ENCODE peak calls at places on chromosomes 7 and 10, in nine cellular contexts. L is A673, I is heart left ventricle, V is ovary, R is WERI-Rb-1, O is neural progenitor cell, Q is SK-N-SH, U is Panc1, T is cardiac muscle cell. A is an unnamed sample.

GRCh38 chr10:98338896-98339295 is 70.9 kb upstream of the LOXL4 start:
- DNase-seq in T (peak; percentile 16), I (no peak), Q (no peak), R (no peak), O (no peak), U (no peak), V (no peak), L (no peak), A (no peak)

GRCh38 chr10:86511027-86511865 is 10.3 kb downstream of the WAPL start:
- DNase-seq in Q (no peak), V (no peak), U (no peak), R (no peak), I (no peak), T (no peak), L (no peak), O (no peak), A (no peak)

GRCh38 chr10:119420950-119421875 is 121.3 kb downstream of the RGS10 start:
- DNase-seq in O (no peak), V (peak; percentile 16), L (no peak), U (no peak), R (no peak), Q (no peak), I (peak; percentile 70), T (no peak), A (no peak)

GRCh38 chr10:33487014-33487776 is 152.7 kb upstream of the NRP1 start:
- DNase-seq in U (no peak), R (no peak), I (no peak), O (peak; percentile 8), L (peak; percentile 4), T (peak; percentile 31), Q (no peak), V (no peak), A (no peak)

GRCh38 chr7:120973849-120974248 is 14.7 kb upstream of the CPED1 start:
- DNase-seq in Q (no peak), U (no peak), O (no peak), V (no peak), R (no peak), T (peak; percentile 11), L (no peak), I (no peak), A (no peak)

GRCh38 chr10:29069952-29070351 is 218.9 kb upstream of the LYZL1 start:
- DNase-seq in U (no peak), R (no peak), V (no peak), O (no peak), I (no peak), L (no peak), T (no peak), Q (no peak), A (no peak)

GRCh38 chr10:373516-374309 is 238.5 kb downstream of the ZMYND11 start:
- DNase-seq in Q (peak; percentile 56), R (no peak), V (no peak), I (no peak), U (no peak), T (peak; percentile 68), O (peak; percentile 60), L (peak; percentile 39), A (peak; percentile 44)

GRCh38 chr7:84194484-84195260 is at the start of gene SEMA3A:
- DNase-seq in Q (peak; percentile 55), O (peak; percentile 88), T (peak; percentile 80), L (peak; percentile 81), U (no peak), V (no peak), I (no peak), R (peak; percentile 63), A (no peak)

GRCh38 chr10:5043716-5044115 is 40.1 kb upstream of the AKR1C2 start:
- DNase-seq in T (peak; percentile 69), V (no peak), R (no peak), U (no peak), O (no peak), Q (no peak), L (peak; percentile 48), I (no peak), A (no peak)

GRCh38 chr7:159088016-159088865 is 56.4 kb downstream of the VIPR2 start:
- DNase-seq in T (no peak), I (no peak), L (no peak), O (no peak), U (no peak), R (peak; percentile 4), Q (no peak), V (no peak), A (no peak)

GRCh38 chr7:159083698-159084068 is 61.0 kb downstream of the VIPR2 start:
- DNase-seq in O (no peak), Q (no peak), R (no peak), U (no peak), I (peak; percentile 23), T (no peak), L (no peak), V (no peak), A (no peak)

GRCh38 chr7:159086301-159086925 is 58.3 kb downstream of the VIPR2 start:
- DNase-seq in L (no peak), T (no peak), O (no peak), Q (no peak), R (no peak), V (no peak), I (peak; percentile 35), U (no peak), A (no peak)

GRCh38 chr7:159083001-159083697 is 61.5 kb downstream of the VIPR2 start:
- DNase-seq in O (no peak), U (no peak), V (no peak), T (no peak), R (no peak), L (no peak), Q (no peak), I (peak; percentile 61), A (no peak)

DNA sequence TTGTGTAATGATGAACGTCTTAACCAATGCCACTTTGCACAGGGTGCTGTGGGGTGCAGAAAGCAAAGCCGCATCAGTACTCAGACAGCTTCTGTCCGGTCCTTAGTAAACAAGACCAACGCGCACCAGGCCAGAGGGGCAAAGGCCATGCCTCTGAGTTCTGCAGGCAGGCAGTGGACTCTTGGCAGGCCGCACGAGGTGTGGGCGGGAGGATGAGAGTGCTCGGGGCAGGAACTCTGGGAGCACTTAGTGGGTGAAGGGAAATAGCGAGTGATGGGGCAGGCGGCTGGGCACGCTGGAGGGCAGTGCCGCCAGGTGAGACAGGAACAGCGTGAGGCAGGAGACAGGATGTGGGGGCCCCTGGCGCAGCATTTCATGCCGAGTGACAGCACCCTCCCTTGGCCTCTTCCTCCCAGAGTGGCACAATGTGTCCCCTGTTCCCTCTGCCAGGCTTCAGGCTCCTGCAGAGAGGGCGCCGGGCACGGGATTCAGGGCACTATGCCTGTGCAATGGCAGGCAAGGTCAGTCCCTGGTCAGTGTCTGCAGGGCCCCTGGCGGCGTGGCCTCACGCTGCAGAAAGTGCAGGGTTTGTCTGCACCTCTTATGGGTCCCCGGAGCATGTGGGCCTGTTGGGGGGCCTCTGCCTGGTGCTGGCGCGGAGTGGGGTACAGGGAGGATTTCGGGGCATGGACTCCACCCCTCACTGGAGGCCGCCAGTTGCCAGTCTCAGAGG is 60.4 kb downstream of the VIPR2 start:
- DNase-seq in L (no peak), I (peak; percentile 73), V (no peak), R (no peak), O (no peak), T (no peak), U (no peak), Q (no peak), A (no peak)
- H3K27me3 ChIP-seq in L (no peaks in the 10 kb centered on the region), I (no peaks in the 10 kb centered on the region), V (no peaks in the 10 kb centered on the region), R (no peaks in the 10 kb centered on the region), O (no peaks in the 10 kb centered on the region), T (no peaks in the 10 kb centered on the region), U (no peaks in the 10 kb centered on the region), Q (no peaks in the 10 kb centered on the region), A (no peaks in the 10 kb centered on the region)

DNA sequence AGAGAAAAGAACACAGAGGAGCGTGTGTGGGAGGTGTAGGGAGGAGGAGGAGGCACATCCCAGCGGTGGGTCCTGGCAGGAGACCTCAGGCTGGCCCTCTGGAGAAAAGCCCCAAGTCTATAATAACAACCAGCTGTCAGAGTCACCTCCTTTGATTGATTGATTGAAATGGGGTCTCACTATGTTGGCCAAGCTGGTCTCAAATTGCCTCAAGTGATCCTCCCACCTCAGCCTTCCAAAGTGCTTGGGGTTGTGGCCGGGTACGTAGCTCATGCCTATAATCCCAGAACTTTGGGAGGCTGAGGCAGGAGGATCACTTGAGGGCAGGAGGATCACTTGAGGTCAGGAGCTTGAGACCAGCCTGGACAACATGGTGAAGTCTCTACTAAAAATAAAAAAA is 103.0 kb upstream of the ANLN start:
- DNase-seq in V (no peak), Q (no peak), L (no peak), O (no peak), U (no peak), I (no peak), R (no peak), T (no peak), A (no peak)
- H3K4me3 ChIP-seq in V (no peak overlapping the region), Q (no peak overlapping the region), L (no peak overlapping the region), O (no peak overlapping the region), U (no peak overlapping the region), I (no peak overlapping the region), R (no peak overlapping the region), T (no peak overlapping the region), A (no peak overlapping the region)

DNA sequence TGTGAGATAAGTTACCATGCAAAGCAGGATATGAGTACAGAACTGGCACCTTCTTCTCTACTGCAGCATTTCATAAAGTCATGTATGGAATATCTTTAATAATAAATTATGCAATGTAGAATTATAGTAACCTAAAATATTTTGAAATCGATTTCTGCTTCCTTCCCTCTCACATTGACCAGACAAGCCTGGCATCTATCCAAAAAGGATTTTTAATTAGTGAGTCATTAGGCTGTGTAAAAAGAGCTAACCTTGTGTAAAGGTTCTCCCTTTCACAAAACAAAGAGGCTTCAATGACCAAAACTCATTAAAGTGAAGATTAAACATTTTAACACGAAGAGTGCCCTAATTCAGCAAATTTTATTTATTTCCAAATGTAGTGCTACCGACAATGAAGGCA is 48.7 kb upstream of the EXOC6 start:
- DNase-seq in I (no peak), L (no peak), Q (no peak), U (no peak), V (no peak), O (no peak), T (peak; percentile 23), R (no peak), A (no peak)
- TF ChIP-seq CTCF in I (no peak), L (no peak), Q (no peak), U (no peak), V (no peak), O (no peak), T (no peak), R (no peak), A (no peak)

GRCh38 chr7:25656581-25657026 is 428.3 kb upstream of the NPVF start:
- DNase-seq in I (no peak), O (no peak), R (no peak), V (peak; percentile 26), U (no peak), Q (peak; percentile 34), L (peak; percentile 94), T (peak; percentile 54), A (no peak)
- H3K27me3 ChIP-seq in I (no peaks in the 10 kb centered on the region), O (no peaks in the 10 kb centered on the region), R (no peaks in the 10 kb centered on the region), V (no peaks in the 10 kb centered on the region), U (peaks cover 12% of the 10 kb centered on the region), Q (no peaks in the 10 kb centered on the region), L (peaks cover 4% of the 10 kb centered on the region), T (no peaks in the 10 kb centered on the region), A (no peaks in the 10 kb centered on the region)

A was measured in kidney epithelial cell.